ENCODE peak calls at places on chromosomes 11 and 22, in five cellular contexts. Q, A, U, B and E are unnamed samples.

GRCh38 chr11:9726313-9727022 is 62.6 kb downstream of the SWAP70 start:
- DNase-seq in U (no peak), B (peak; percentile 10), Q (peak; percentile 86), A (no peak), E (no peak)

GRCh38 chr11:72287293-72287692 is 43.3 kb upstream of the PHOX2A start:
- DNase-seq in B (no peak), U (no peak), A (no peak), Q (no peak), E (no peak)

GRCh38 chr22:37007666-37008065 is 11.6 kb downstream of the TST start:
- DNase-seq in A (no peak), U (no peak), B (no peak), Q (no peak), E (no peak)

GRCh38 chr22:39024923-39025322 is 4.0 kb downstream of the APOBEC3D start:
- DNase-seq in A (no peak), B (no peak), U (no peak), Q (no peak), E (no peak)

GRCh38 chr11:114219559-114220349 is 76.4 kb upstream of the NNMT start:
- DNase-seq in A (no peak), U (peak; percentile 78), B (no peak), Q (peak; percentile 95), E (no peak)

GRCh38 chr11:27153136-27153535 is 112.5 kb downstream of the BBOX1 start:
- DNase-seq in U (no peak), Q (no peak), A (no peak), B (no peak), E (no peak)

GRCh38 chr22:36870250-36870649 is 9.4 kb downstream of the NCF4 start:
- DNase-seq in Q (no peak), A (no peak), B (no peak), U (no peak), E (no peak)

GRCh38 chr22:36359172-36359973 is 28.4 kb downstream of the MYH9 start:
- DNase-seq in A (no peak), Q (no peak), U (no peak), B (no peak), E (no peak)

DNA sequence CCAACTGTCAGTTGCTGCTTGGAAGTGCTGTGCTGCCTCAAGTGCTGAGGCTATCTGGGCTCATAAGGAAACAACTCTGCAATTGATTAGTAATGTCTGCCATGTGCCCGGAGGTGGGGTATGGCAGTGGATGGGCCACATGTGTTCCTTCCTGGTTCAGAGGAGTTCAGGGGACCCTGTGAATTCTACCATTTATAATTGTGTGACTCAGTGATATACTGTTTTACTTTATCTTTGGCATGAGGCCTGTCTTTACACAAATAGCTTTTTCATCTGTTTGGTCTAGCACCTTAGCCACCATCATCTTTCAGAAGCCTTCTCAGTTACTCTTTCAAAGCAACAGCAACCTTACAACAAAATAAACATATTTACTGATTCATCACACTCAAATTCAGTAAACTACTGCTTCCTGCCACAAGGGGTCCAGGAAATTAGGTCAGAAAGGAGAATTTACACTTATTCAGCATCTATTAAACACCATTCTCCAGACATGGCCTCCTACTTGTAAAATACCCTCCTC is 20.9 kb downstream of the DKK3 start:
- DNase-seq in B (no peak), U (no peak), A (no peak), Q (peak; percentile 64), E (no peak)
- TF ChIP-seq CTCF in B (peak; percentile 52), U (peak; percentile 55), A (peak; percentile 69), Q (peak; percentile 52), E (peak; percentile 35)

GRCh38 chr22:44225091-44225689 is 44.5 kb downstream of the PARVG start:
- DNase-seq in A (peak; percentile 60), U (no peak), B (no peak), Q (no peak), E (no peak)
- TF ChIP-seq CTCF in A (no peak), U (no peak), B (no peak), Q (no peak), E (no peak)

GRCh38 chr11:75240381-75241035 is at the start of gene TPBGL:
- DNase-seq in A (no peak), Q (no peak), B (no peak), U (no peak), E (no peak)

GRCh38 chr11:75242722-75243600 is 2.4 kb downstream of the TPBGL start:
- DNase-seq in U (no peak), B (no peak), A (no peak), Q (no peak), E (no peak)

GRCh38 chr11:75241906-75242644 is 1.5 kb downstream of the TPBGL start:
- DNase-seq in A (no peak), U (no peak), B (no peak), Q (no peak), E (no peak)

GRCh38 chr11:75239551-75240290 is 853 bp upstream of the TPBGL start:
- DNase-seq in U (no peak), A (no peak), Q (no peak), B (no peak), E (no peak)

GRCh38 chr11:75241036-75241905 is 697 bp downstream of the TPBGL start:
- DNase-seq in Q (peak; percentile 80), A (peak; percentile 95), U (peak; percentile 90), B (peak; percentile 18), E (peak; percentile 54)
- TF ChIP-seq CTCF in Q (peak; percentile 44), A (peak; percentile 97), U (peak; percentile 55), B (peak; percentile 50), E (peak; percentile 40)

GRCh38 chr11:66264893-66265292 is 3.5 kb upstream of the RAB1B start:
- DNase-seq in U (no peak), Q (no peak), B (no peak), A (no peak), E (no peak)
- TF ChIP-seq CTCF in U (peak; percentile 37), Q (peak; percentile 46), B (peak; percentile 40), A (peak; percentile 60), E (peak; percentile 25)

GRCh38 chr22:22401381-22401780 is 107.2 kb downstream of the ZNF280B start:
- DNase-seq in B (no peak), U (no peak), A (no peak), Q (no peak), E (no peak)

GRCh38 chr22:22406445-22406844 is 102.1 kb downstream of the ZNF280B start:
- DNase-seq in Q (no peak), U (no peak), B (no peak), A (no peak), E (no peak)

GRCh38 chr22:22404598-22405284 is 103.8 kb downstream of the ZNF280B start:
- DNase-seq in A (no peak), U (no peak), Q (no peak), B (no peak), E (no peak)

GRCh38 chr22:22403306-22403705 is 105.2 kb downstream of the ZNF280B start:
- DNase-seq in A (no peak), U (no peak), B (no peak), Q (no peak), E (no peak)

GRCh38 chr22:22403771-22404170 is 104.8 kb downstream of the ZNF280B start:
- DNase-seq in A (no peak), U (no peak), Q (no peak), B (no peak), E (no peak)
- TF ChIP-seq CTCF in A (no peak), U (no peak), Q (no peak), B (no peak), E (no peak)

GRCh38 chr11:65870706-65871681 is 1.6 kb downstream of the EFEMP2 start:
- DNase-seq in B (no peak), A (no peak), U (no peak), Q (no peak), E (no peak)

GRCh38 chr11:65873280-65874156 is 918 bp upstream of the EFEMP2 start:
- DNase-seq in Q (peak; percentile 93), A (peak; percentile 96), B (no peak), U (peak; percentile 96), E (peak; percentile 83)

GRCh38 chr11:65870307-65870658 is 2.3 kb downstream of the EFEMP2 start:
- DNase-seq in A (no peak), Q (no peak), B (no peak), U (no peak), E (no peak)

GRCh38 chr11:65872555-65873279 is at the start of gene EFEMP2:
- DNase-seq in U (peak; percentile 80), A (no peak), B (no peak), Q (no peak), E (no peak)

GRCh38 chr11:65871811-65872548 is 620 bp downstream of the EFEMP2 start:
- DNase-seq in B (no peak), A (no peak), Q (peak; percentile 51), U (peak; percentile 61), E (no peak)
- TF ChIP-seq CTCF in B (peak; percentile 35), A (no peak), Q (peak; percentile 34), U (peak; percentile 32), E (peak; percentile 26)